ENCODE peak calls at places on chromosomes 4 and X, in four cellular contexts. J is astrocyte of the cerebellum, A is thoracic aorta, C is fibroblast of pulmonary artery. I is an unnamed sample.

GRCh38 chrX:100090931-100091330 is 319.1 kb downstream of the PCDH19 start:
- DNase-seq in J (no peak), A (no peak), C (peak), I (peak)

GRCh38 chr4:2261110-2261852 is 628 bp downstream of the MXD4 start:
- DNase-seq in J (no peak), A (no peak), C (peak), I (no peak)

GRCh38 chr4:38688676-38689355 is 24.8 kb downstream of the KLF3 start:
- DNase-seq in J (no peak), A (no peak), C (no peak), I (no peak)

GRCh38 chr4:31682796-31683195 is 962.6 kb downstream of the PCDH7 start:
- DNase-seq in J (no peak), A (no peak), C (peak), I (no peak)

GRCh38 chr4:2281575-2282343 is 19.9 kb upstream of the MXD4 start:
- DNase-seq in J (no peak), A (no peak), C (peak), I (no peak)

GRCh38 chr4:123877561-123877960 is 481.0 kb downstream of the SPRY1 start:
- DNase-seq in J (no peak), A (no peak), C (peak), I (no peak)

GRCh38 chrX:39877919-39878318 is 219.8 kb downstream of the BCOR start:
- DNase-seq in J (no peak), A (no peak), C (no peak), I (no peak)

GRCh38 chrX:129823115-129823514 is 20.6 kb downstream of the ZDHHC9 start:
- DNase-seq in J (peak), A (no peak), C (peak), I (no peak)

GRCh38 chr4:74878323-74878722 is 54.6 kb upstream of the PARM1 start:
- DNase-seq in J (no peak), A (no peak), C (no peak), I (no peak)

GRCh38 chrX:1418901-1419544 is 27.1 kb upstream of the SLC25A6 start:
- DNase-seq in J (no peak), A (no peak), C (no peak), I (no peak)

GRCh38 chrX:97326456-97326855 is 442.7 kb downstream of the RPA4 start:
- DNase-seq in J (peak), A (no peak), C (no peak), I (no peak)

GRCh38 chrX:54447461-54447860 is 7.3 kb downstream of the TSR2 start:
- DNase-seq in J (no peak), A (no peak), C (peak), I (no peak)

GRCh38 chr4:8205749-8206611 is 6.9 kb downstream of the SH3TC1 start:
- DNase-seq in J (no peak), A (no peak), C (no peak), I (no peak)

GRCh38 chr4:48557478-48557877 is 67.4 kb downstream of the ZAR1 start:
- DNase-seq in J (no peak), A (no peak), C (peak), I (no peak)
- TF ChIP-seq CTCF in J (peak), A (no peak), C (peak), I (peak)

DNA sequence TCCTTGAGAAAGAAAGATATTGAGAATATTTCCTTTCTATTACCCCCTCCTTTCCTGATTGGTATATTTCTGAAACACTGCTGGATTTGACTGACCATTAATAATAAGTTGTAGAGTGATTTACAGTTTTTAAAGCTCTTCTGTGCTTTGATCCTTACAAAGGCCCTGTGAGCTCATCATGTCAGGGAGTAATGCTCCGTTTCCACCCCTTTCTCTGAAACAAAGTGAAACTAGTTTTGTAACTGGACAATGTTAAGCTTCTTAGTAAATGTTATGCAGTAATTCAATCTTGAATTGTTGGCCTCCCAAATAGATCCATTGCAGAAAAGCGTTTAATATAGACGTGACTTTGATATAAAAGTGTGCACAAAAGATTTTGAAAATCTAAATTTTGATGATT is 190.1 kb upstream of the GNPDA2 start:
- DNase-seq in J (peak), A (no peak), C (peak), I (no peak)
- H3K4me3 ChIP-seq in J (no peak), A (peak), C (peak), I (no peak)

DNA sequence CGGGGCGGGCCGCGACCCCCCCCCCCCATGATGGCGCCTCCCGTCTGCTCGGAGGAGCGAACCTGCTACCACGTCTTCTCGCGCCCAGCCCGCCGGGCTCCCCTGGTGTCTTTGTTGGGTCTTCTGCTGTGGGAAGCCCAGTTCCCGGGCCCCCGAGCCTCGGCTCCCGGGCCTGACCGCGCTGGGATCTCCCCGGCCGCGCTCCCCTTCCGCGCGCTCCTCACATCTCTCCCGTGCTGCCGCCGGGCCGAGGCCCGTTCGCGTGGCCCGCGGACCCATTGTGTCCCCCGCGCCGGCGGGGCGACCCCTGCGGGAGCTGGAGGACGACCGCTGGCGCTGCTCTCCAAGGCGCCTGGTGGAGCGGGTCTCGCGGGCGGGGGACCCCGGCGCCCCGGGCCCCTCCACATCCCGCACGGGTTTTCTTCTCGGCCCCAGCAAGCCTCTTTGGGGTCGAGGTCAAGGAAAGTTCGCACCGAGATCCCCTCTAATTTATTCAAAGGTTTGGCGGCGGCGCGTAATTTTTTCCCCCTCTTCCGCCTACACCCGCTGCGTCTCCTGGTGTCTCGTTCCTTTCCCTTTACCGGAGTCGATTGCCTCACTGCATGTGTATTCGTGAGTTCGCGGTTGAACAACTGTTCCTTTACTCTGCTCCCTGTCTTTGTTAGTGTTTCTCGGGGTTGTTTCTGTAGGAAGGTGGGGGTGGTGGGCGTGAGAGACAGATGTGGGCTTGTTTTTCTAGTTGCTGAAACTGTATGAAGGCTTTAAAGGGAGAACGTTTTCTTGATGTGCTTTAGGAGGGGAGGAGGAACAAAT is 762 bp downstream of the SMAD1 start:
- DNase-seq in J (peak), A (no peak), C (peak), I (peak)
- TF ChIP-seq CTCF in J (no peak), A (no peak), C (no peak), I (no peak)

GRCh38 chrX:107629533-107629909 is 1.2 kb downstream of the PRPS1 start:
- DNase-seq in J (no peak), A (no peak), C (peak), I (no peak)
- H3K4me3 ChIP-seq in J (peak), A (peak), C (peak), I (peak)

GRCh38 chr4:86721412-86721811 is 127.3 kb downstream of the PTPN13 start:
- DNase-seq in J (no peak), A (no peak), C (no peak), I (no peak)
- TF ChIP-seq CTCF in J (no peak), A (no peak), C (no peak), I (no peak)

GRCh38 chr4:119626943-119627266 is 1.7 kb downstream of the PDE5A start:
- DNase-seq in J (no peak), A (no peak), C (no peak), I (no peak)

GRCh38 chr4:119627267-119628190 is 1.1 kb downstream of the PDE5A start:
- DNase-seq in J (no peak), A (peak), C (peak), I (no peak)

GRCh38 chr4:119628281-119629141 is at the start of gene PDE5A:
- DNase-seq in J (peak), A (peak), C (peak), I (no peak)

GRCh38 chr4:119629142-119629471 is 503 bp upstream of the PDE5A start:
- DNase-seq in J (no peak), A (no peak), C (no peak), I (no peak)

GRCh38 chr4:119626420-119626819 is 2.2 kb downstream of the PDE5A start:
- DNase-seq in J (no peak), A (no peak), C (no peak), I (no peak)
- H3K4me3 ChIP-seq in J (peak), A (peak), C (peak), I (peak)

DNA sequence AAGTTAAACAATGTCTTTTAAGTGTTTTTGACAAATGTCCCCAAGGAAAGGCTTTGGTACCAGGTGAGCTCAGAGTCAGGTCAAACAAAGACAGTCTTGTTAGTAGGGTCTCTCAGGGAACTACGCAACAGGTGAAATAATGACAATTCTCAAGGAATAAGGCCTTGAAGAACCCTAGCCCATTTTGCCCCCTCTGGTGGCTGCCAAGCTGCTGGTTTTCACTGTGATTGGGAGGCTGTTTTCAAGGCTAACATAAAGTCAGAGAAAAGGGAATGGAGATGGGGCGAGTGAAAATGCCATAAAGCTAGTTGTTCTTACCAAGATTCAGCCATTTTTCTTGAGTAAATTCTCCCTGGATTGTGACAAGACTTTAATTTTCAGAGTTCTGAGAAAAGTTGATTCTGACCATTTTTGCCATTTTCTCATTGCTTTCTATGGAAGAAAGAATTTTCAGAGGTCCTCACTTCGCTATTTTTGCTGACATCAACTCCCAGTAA is 58.7 kb downstream of the RWDD4 start:
- DNase-seq in J (no peak), A (no peak), C (peak), I (no peak)
- TF ChIP-seq CTCF in J (peak), A (no peak), C (peak), I (peak)

DNA sequence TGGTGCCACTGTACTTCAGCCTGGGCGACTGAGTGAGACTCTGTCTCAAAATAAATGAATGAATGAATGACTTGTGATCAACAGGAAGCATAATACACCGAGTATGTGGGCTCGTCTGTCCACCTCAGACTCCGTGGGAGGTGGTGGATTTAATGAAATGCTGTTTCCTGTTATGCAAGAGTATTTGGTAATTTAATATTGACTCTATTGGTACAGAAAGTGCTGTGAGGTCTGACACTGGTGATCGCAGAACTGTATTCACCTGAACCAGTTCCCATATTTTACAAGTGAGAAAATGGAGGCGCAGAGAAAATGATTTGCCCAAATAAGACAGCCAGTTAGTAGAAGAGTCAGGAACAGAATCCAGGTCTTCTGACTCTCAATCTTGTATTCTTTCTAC is 423.3 kb downstream of the RAPGEF2 start:
- DNase-seq in J (no peak), A (no peak), C (no peak), I (no peak)
- H3K4me3 ChIP-seq in J (no peak), A (no peak), C (no peak), I (no peak)

GRCh38 chrX:143319526-143319925 is 197.7 kb downstream of the SPANXN3 start:
- DNase-seq in J (no peak), A (no peak), C (no peak), I (no peak)
- TF ChIP-seq CTCF in J (no peak), A (no peak), C (no peak), I (no peak)

I was measured in AG09309.